ENCODE peak calls at places on chromosomes 2 and 18, in six cellular contexts. C is colonic mucosa, D is ovary, X is body of pancreas, H is mammary epithelial cell, R is PC-9. Q is an unnamed sample.

GRCh38 chr18:9434240-9434701 is 41.0 kb upstream of the RALBP1 start:
- DNase-seq in D (no peak), H (no peak), C (no peak), X (no peak), R (no peak), Q (peak; percentile 52)

GRCh38 chr2:233387225-233387624 is 32.9 kb downstream of the DGKD start:
- DNase-seq in H (no peak), D (no peak), C (no peak), X (no peak), R (no peak), Q (no peak)

GRCh38 chr2:643334-643733 is 33.9 kb downstream of the TMEM18 start:
- DNase-seq in H (no peak), D (no peak), R (no peak), C (no peak), X (no peak), Q (no peak)

GRCh38 chr2:100278501-100278900 is 43.8 kb downstream of the LONRF2 start:
- DNase-seq in D (no peak), C (no peak), X (no peak), R (no peak), H (no peak), Q (no peak)

GRCh38 chr2:70397186-70397585 is 95.3 kb upstream of the FAM136A start:
- DNase-seq in H (no peak), X (no peak), R (no peak), C (no peak), D (no peak), Q (no peak)

GRCh38 chr2:30869988-30870387 is 62.7 kb upstream of the CAPN13 start:
- DNase-seq in C (no peak), H (peak; percentile 23), X (no peak), R (no peak), D (no peak), Q (no peak)

GRCh38 chr2:9617749-9618148 is 13.0 kb downstream of the YWHAQ start:
- DNase-seq in X (no peak), H (no peak), C (no peak), R (no peak), D (no peak), Q (no peak)

GRCh38 chr2:194672994-194673393 is 984.0 kb upstream of the SLC39A10 start:
- DNase-seq in C (no peak), R (no peak), H (no peak), X (no peak), D (no peak), Q (no peak)

GRCh38 chr2:85356186-85356585 is 1.6 kb downstream of the ELMOD3 start:
- DNase-seq in H (no peak), D (no peak), X (no peak), R (no peak), C (no peak), Q (peak; percentile 73)

GRCh38 chr2:77768508-77768907 is 246.3 kb upstream of the LRRTM4 start:
- DNase-seq in X (no peak), R (no peak), D (no peak), C (no peak), H (no peak), Q (no peak)

GRCh38 chr2:84686783-84687442 is 170.6 kb downstream of the DNAH6 start:
- DNase-seq in C (no peak), H (no peak), R (no peak), D (no peak), X (no peak), Q (no peak)

GRCh38 chr2:138780451-138780880 is 276 bp upstream of the NXPH2 start:
- DNase-seq in R (no peak), D (peak; percentile 15), X (no peak), H (peak; percentile 10), C (no peak), Q (peak; percentile 82)

GRCh38 chr2:16249269-16250055 is 309.1 kb downstream of the MYCN start:
- DNase-seq in C (no peak), D (no peak), R (no peak), H (peak; percentile 28), X (no peak), Q (peak; percentile 49)

GRCh38 chr2:5319493-5319892 is 372.7 kb upstream of the SOX11 start:
- DNase-seq in C (no peak), R (no peak), X (no peak), D (no peak), H (no peak), Q (no peak)

GRCh38 chr2:226211439-226211838 is 588.2 kb downstream of the IRS1 start:
- DNase-seq in H (peak; percentile 70), D (no peak), R (no peak), X (peak; percentile 21), C (no peak), Q (no peak)

GRCh38 chr18:62566818-62567217 is 44.0 kb downstream of the ZCCHC2 start:
- DNase-seq in X (no peak), R (no peak), H (no peak), D (no peak), C (no peak), Q (no peak)

GRCh38 chr18:76384114-76384790 is 110.8 kb downstream of the ZNF516 start:
- DNase-seq in X (no peak), H (no peak), C (no peak), R (no peak), D (peak; percentile 7), Q (peak; percentile 41)

GRCh38 chr2:27303093-27304025 is 4.9 kb downstream of the UCN start:
- DNase-seq in D (no peak), X (peak; percentile 78), R (peak; percentile 36), H (peak; percentile 57), C (peak; percentile 59), Q (peak; percentile 69)

GRCh38 chr2:10654069-10654468 is 35.7 kb downstream of the NOL10 start:
- DNase-seq in R (peak; percentile 66), X (no peak), H (peak; percentile 94), D (no peak), C (no peak), Q (no peak)

GRCh38 chr2:166293984-166294383 is 81.8 kb downstream of the SCN9A start:
- DNase-seq in X (no peak), D (no peak), H (no peak), R (no peak), C (no peak), Q (no peak)

GRCh38 chr2:109500910-109501309 is 112.9 kb downstream of the SEPTIN10 start:
- DNase-seq in C (no peak), D (no peak), R (no peak), X (no peak), H (no peak), Q (peak; percentile 59)

GRCh38 chr2:131038258-131039100 is 54.8 kb downstream of the FAM168B start:
- DNase-seq in H (no peak), D (no peak), X (no peak), R (no peak), C (no peak), Q (peak; percentile 53)

GRCh38 chr2:219219113-219219696 is 447 bp upstream of the ABCB6 start:
- DNase-seq in H (no peak), X (no peak), D (no peak), R (no peak), C (no peak), Q (peak; percentile 82)

GRCh38 chr2:25251032-25251460 is 82.7 kb upstream of the POMC start:
- DNase-seq in H (no peak), X (no peak), R (no peak), C (no peak), D (no peak), Q (no peak)

DNA sequence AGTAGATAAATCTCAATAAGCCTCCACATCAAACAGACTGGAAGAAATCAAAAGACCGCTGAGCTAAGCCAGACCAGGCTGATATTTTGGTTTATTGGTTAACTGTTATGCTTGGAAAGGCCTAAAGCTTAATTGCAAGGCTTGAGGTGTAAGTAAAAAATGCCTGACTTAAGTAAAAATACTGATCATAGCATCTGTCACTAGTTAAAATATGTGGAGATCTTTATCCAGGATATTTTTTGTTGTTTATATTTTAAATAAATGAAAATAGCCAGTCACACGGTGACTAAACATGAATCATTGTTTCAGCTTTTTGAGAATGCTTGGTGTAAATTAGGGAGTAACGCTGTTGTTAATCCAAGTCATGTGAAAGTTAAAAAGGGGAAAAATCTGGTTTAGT is 127.9 kb downstream of the THADA start:
- DNase-seq in X (no peak), H (peak; percentile 74), C (no peak), D (no peak), R (no peak), Q (no peak)
- H3K4me1 ChIP-seq in X (peaks cover 15% of the 10 kb centered on the region), H (peaks cover 14% of the 10 kb centered on the region), C (no peaks in the 10 kb centered on the region), D (peaks cover 16% of the 10 kb centered on the region), R (peaks cover 64% of the 10 kb centered on the region), Q (peaks cover 8% of the 10 kb centered on the region)

DNA sequence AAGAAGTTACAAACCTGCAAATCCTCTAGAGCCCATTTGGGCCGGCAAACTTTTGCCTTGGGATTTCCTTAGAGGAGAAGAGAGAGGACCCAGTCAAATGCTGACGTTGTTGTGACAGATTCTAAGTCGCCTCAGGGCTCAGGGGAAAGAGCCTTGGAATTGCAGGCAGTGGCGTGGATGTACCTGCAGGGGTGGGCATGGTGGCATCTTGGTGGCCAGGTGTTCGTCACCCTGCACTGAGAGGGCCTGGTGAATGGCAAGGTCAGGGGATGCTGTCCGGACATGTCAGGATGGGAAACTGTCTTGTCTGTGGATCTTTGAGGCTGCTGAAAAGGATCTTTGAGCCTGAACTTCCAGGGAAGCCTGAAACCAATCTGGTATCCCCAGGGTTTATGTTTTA is 207.4 kb downstream of the AGAP1 start:
- DNase-seq in C (no peak), R (no peak), H (no peak), D (no peak), X (no peak), Q (no peak)
- H3K27ac ChIP-seq in C (no peak overlapping the region), R (peak overlapping the region; percentile 79), H (no peak overlapping the region), D (no peak overlapping the region), X (no peak overlapping the region), Q (no peak overlapping the region)

GRCh38 chr2:145413261-145413660 is 893.3 kb upstream of the ZEB2 start:
- DNase-seq in R (no peak), D (no peak), X (no peak), C (no peak), H (no peak), Q (no peak)
- H3K9me3 ChIP-seq in R (peaks cover 6% of the 10 kb centered on the region), D (no peaks in the 10 kb centered on the region), X (no peaks in the 10 kb centered on the region), C (no peaks in the 10 kb centered on the region), H (no peaks in the 10 kb centered on the region), Q (peaks cover 18% of the 10 kb centered on the region)

GRCh38 chr2:176779917-176780316 is 432.7 kb upstream of the HNRNPA3 start:
- DNase-seq in D (no peak), H (no peak), R (no peak), X (no peak), C (no peak), Q (no peak)
- H3K4me1 ChIP-seq in D (no peaks in the 10 kb centered on the region), H (no peaks in the 10 kb centered on the region), R (no peaks in the 10 kb centered on the region), X (no peaks in the 10 kb centered on the region), C (no peaks in the 10 kb centered on the region), Q (no peaks in the 10 kb centered on the region)

GRCh38 chr2:66437601-66438497 is 2.9 kb downstream of the MEIS1 start:
- DNase-seq in C (no peak), H (no peak), X (peak; percentile 55), R (no peak), D (no peak), Q (peak; percentile 68)

GRCh38 chr2:66439291-66440010 is 4.5 kb downstream of the MEIS1 start:
- DNase-seq in C (no peak), D (no peak), X (no peak), R (no peak), H (no peak), Q (peak; percentile 75)

GRCh38 chr2:66440011-66440542 is 5.2 kb downstream of the MEIS1 start:
- DNase-seq in C (no peak), H (no peak), X (no peak), R (no peak), D (no peak), Q (peak; percentile 66)

GRCh38 chr2:66437055-66437454 is 2.1 kb downstream of the MEIS1 start:
- DNase-seq in H (no peak), C (no peak), X (no peak), D (no peak), R (no peak), Q (no peak)

GRCh38 chr2:66438498-66439290 is 3.8 kb downstream of the MEIS1 start:
- DNase-seq in D (no peak), X (no peak), R (no peak), C (no peak), H (no peak), Q (no peak)
- H3K27ac ChIP-seq in D (peak overlapping the region; percentile 93), X (peak overlapping the region; percentile 98), R (no peak overlapping the region), C (peak overlapping the region; percentile 87), H (no peak overlapping the region), Q (peak overlapping the region; percentile 21)